ENCODE peak calls at places on chromosomes 5 and 9, in nine cellular contexts. F is fibroblast of lung; V is CD4-positive, CD25-positive, alpha-beta regulatory T cell; U is stomach; R is psoas muscle; S is heart left ventricle; M is pancreas; W is small intestine; E is body of pancreas. P is an unnamed sample. For H3K4me1, the result is how much of the 10 kb centered on the place peaks cover.

GRCh38 chr5:109694451-109694891 is 4.7 kb downstream of the MAN2A1 start:
- DNase-seq in F (peak), V (no peak), U (no peak), R (no peak), S (no peak), M (no peak), W (peak), E (peak), P (no peak)

GRCh38 chr9:77899679-77900354 is 131.8 kb downstream of the GNAQ start:
- DNase-seq in F (peak), V (no peak), U (no peak), R (no peak), S (no peak), M (no peak), W (no peak), E (no peak), P (no peak)

GRCh38 chr5:65796917-65797316 is 74.9 kb downstream of the NLN start:
- DNase-seq in F (no peak), V (peak), U (no peak), R (no peak), S (no peak), M (no peak), W (no peak), E (no peak), P (no peak)

GRCh38 chr5:101018299-101018698 is 115.2 kb upstream of the ST8SIA4 start:
- DNase-seq in F (peak), V (no peak), U (no peak), R (no peak), S (no peak), M (no peak), W (no peak), E (no peak), P (no peak)

GRCh38 chr9:130084337-130084736 is 30.6 kb downstream of the GPR107 start:
- DNase-seq in F (no peak), V (no peak), U (no peak), R (no peak), S (no peak), M (no peak), W (no peak), E (no peak), P (no peak)

GRCh38 chr9:111839981-111840380 is 45.2 kb upstream of the SHOC1 start:
- DNase-seq in F (peak), V (no peak), U (no peak), R (no peak), S (no peak), M (no peak), W (no peak), E (no peak), P (no peak)

GRCh38 chr9:110583237-110583636 is 3.7 kb upstream of the SVEP1 start:
- DNase-seq in F (no peak), V (no peak), U (no peak), R (no peak), S (no peak), M (no peak), W (no peak), E (no peak), P (no peak)

GRCh38 chr5:55123365-55123764 is 20.9 kb downstream of the GZMA start:
- DNase-seq in F (no peak), V (no peak), U (no peak), R (no peak), S (no peak), M (no peak), W (no peak), E (no peak), P (no peak)

GRCh38 chr5:171850354-171850947 is 64.8 kb downstream of the SMIM23 start:
- DNase-seq in F (no peak), V (no peak), U (no peak), R (no peak), S (no peak), M (no peak), W (no peak), E (no peak), P (no peak)

GRCh38 chr5:10634056-10634455 is 70.2 kb downstream of the ANKRD33B start:
- DNase-seq in F (no peak), V (peak), U (no peak), R (no peak), S (no peak), M (no peak), W (no peak), E (no peak), P (no peak)

GRCh38 chr5:171272996-171273970 is 35.8 kb upstream of the TLX3 start:
- DNase-seq in F (peak), V (no peak), U (no peak), R (no peak), S (no peak), M (no peak), W (peak), E (no peak), P (no peak)

GRCh38 chr5:66653380-66653779 is 57.2 kb downstream of the MAST4 start:
- DNase-seq in F (peak), V (no peak), U (no peak), R (no peak), S (no peak), M (no peak), W (no peak), E (no peak), P (no peak)

GRCh38 chr9:34777667-34778066 is 67.7 kb upstream of the CCL21 start:
- DNase-seq in F (no peak), V (no peak), U (no peak), R (no peak), S (no peak), M (no peak), W (no peak), E (no peak), P (peak)

GRCh38 chr5:1638658-1639400 is 115.1 kb upstream of the LPCAT1 start:
- DNase-seq in F (no peak), V (no peak), U (peak), R (no peak), S (no peak), M (no peak), W (no peak), E (no peak), P (no peak)

GRCh38 chr9:109560470-109561132 is 62.5 kb upstream of the PTPN3 start:
- DNase-seq in F (no peak), V (no peak), U (no peak), R (peak), S (peak), M (no peak), W (no peak), E (no peak), P (no peak)

DNA sequence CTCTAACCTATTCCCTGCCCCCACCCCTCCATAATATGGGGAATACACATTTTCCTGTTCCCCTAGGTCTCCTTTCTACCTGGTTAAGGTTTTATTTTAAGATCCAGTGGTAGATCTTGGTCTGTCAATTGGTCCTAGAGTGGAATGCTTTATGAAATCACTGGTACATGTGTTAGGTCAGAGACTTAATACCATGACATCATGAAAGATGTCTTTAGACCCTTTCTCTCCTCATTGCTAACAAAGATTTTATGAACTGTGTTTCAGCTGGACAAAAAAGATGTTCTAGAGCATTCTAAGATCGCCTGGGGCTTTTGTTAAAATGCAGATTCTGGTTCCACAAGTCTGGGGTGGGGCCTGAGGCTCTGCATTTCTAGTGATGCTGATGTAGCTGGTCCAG is 9.1 kb downstream of the GSN start:
- DNase-seq in F (no peak), V (no peak), U (no peak), R (no peak), S (no peak), M (no peak), W (no peak), E (no peak), P (no peak)
- H3K4me1 ChIP-seq in F (half or more), V (under half), U (half or more), R (half or more), S (under half), M (under half), W (under half), E (under half), P (under half)

GRCh38 chr5:147860641-147861025 is 17.9 kb upstream of the SCGB3A2 start:
- DNase-seq in F (no peak), V (no peak), U (peak), R (no peak), S (no peak), M (peak), W (peak), E (peak), P (no peak)
- H3K4me1 ChIP-seq in F (under half), V (under half), U (under half), R (under half), S (under half), M (under half), W (under half), E (under half), P (under half)

DNA sequence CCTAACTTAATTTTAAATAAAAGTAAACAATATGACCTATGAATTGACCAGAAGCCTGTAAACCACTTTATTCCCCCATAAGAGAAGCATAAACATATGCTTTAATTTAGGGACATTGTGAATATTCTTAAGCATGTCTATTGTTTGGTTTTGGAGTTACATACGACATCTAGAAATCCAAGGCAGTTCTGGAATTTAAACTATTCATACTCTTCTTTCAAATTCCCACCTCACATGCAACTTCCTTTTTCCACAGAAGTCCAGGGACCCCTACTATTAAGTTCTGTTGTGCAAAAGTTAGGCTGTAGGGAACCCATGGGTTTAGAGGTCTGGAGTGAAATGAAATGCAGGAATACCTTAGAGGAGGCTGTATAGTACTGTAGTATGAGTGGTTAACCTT is 2.1 kb downstream of the RIC1 start:
- DNase-seq in F (peak), V (no peak), U (no peak), R (no peak), S (no peak), M (no peak), W (no peak), E (no peak), P (no peak)
- H3K4me1 ChIP-seq in F (under half), V (half or more), U (under half), R (under half), S (under half), M (under half), W (under half), E (under half), P (under half)

DNA sequence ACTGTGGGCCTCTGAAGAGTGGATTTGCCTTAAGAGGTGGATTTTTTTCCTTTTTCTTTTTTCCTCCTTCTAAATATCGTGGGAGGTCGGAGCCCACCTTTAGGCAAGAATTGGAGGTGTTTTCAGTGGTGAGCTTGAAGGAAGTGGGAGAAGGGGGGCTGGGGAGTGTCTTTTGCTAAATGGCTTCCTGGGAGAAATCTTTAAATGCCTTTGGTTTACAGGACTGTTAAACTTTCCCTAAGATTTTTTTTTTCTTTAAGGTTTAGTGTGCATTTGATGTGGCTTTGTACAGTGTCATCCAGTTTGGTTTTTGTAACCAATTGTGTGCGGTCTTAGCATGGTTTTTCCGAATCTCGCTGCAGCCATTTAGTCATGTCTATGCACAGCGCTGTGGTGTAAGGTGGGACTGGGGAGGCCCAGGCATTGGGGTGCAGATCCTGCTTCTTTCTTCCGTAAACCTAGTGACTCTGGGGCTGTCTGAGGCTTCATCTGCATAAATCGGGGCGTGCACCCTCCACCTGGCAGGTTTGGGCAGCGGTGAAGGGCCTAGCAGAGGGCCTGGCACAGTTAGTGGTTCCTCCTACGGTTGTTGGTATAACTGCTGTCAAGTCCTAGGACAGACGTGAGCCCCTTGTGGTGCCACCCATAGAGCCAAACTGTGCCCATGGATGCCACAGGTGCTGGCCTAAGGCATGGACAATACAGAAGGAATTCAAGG is 1.3 kb downstream of the PRRC2B start:
- DNase-seq in F (peak), V (peak), U (peak), R (no peak), S (no peak), M (peak), W (peak), E (peak), P (peak)
- H3K4me1 ChIP-seq in F (under half), V (half or more), U (half or more), R (half or more), S (under half), M (under half), W (under half), E (half or more), P (under half)

DNA sequence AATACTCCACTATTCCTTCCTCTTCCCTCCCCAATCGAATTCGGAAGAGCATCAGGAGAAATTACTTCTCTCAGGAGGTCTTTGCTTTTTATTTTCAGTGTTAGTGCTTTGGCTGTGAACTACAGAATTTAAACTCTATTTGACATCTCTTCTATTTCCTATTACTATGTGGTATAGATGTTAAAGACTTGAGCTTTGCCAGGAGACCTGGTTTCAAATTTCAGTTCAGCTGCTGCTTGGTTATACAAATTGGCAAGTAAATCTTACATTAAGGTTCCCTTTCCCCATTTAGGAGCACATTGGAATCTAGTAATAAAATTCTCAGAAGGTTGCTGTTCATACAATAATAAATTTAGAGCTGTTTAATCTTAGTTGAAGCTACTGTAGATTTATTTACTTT is 13.1 kb downstream of the UHRF2 start:
- DNase-seq in F (peak), V (no peak), U (no peak), R (no peak), S (no peak), M (no peak), W (no peak), E (no peak), P (no peak)
- H3K4me1 ChIP-seq in F (under half), V (half or more), U (under half), R (under half), S (under half), M (under half), W (under half), E (under half), P (under half)

P was measured in mucosa of descending colon.